ENCODE peak calls at places on chromosome 10, in five cellular contexts. S is heart right ventricle; O is cardiac muscle cell; R is CD4-positive, alpha-beta T cell; W is sigmoid colon. Q is an unnamed sample.

GRCh38 chr10:67790534-67791408 is 47.2 kb downstream of the DNAJC12 start:
- DNase-seq in S (no peak), O (peak; percentile 89), R (no peak), W (no peak), Q (no peak)

GRCh38 chr10:112363696-112364688 is 9.9 kb upstream of the ACSL5 start:
- DNase-seq in S (no peak), O (no peak), R (no peak), W (no peak), Q (no peak)

GRCh38 chr10:931326-932318 is at the start of gene LARP4B:
- DNase-seq in S (peak; percentile 96), O (peak; percentile 99), R (peak; percentile 93), W (peak; percentile 98), Q (peak; percentile 97)

GRCh38 chr10:27433976-27434375 is 70.1 kb upstream of the RAB18 start:
- DNase-seq in S (no peak), O (no peak), R (no peak), W (no peak), Q (no peak)

GRCh38 chr10:129056734-129057689 is 410.0 kb upstream of the MGMT start:
- DNase-seq in S (no peak), O (no peak), R (no peak), W (no peak), Q (no peak)

GRCh38 chr10:50674469-50675254 is 50.9 kb upstream of the SGMS1 start:
- DNase-seq in S (no peak), O (no peak), R (no peak), W (no peak), Q (no peak)

GRCh38 chr10:101066146-101066889 is 4.5 kb downstream of the KAZALD1 start:
- DNase-seq in S (peak; percentile 88), O (peak; percentile 60), R (peak; percentile 20), W (peak; percentile 82), Q (peak; percentile 77)

GRCh38 chr10:100993986-100994708 is 5.5 kb upstream of the LZTS2 start:
- DNase-seq in S (no peak), O (peak; percentile 55), R (no peak), W (peak; percentile 66), Q (no peak)

DNA sequence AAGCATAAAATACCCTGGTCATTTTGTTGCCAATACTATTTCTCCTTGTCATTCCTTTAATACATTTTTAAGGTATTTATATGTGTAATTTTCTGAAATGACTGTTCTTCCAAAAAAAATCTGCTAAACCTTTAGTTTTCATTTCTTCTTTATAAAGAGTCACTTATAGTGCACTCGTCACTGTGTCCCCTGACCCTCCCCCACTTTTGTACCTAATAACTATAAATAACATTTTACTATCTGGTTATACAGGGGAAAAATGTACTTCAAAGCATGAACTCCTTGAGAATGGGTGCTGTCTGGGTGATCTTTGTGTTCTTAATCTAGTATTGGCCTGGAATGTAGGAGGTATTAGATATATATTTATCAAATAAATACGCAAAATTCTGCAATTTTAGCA is 31.1 kb downstream of the RTKN2 start:
- DNase-seq in S (no peak), O (no peak), R (no peak), W (no peak), Q (no peak)
- H3K27ac ChIP-seq in S (no peak overlapping the region), O (no peak overlapping the region), R (no peak overlapping the region), W (no peak overlapping the region), Q (no peak overlapping the region)

GRCh38 chr10:33107953-33108352 is 149.9 kb upstream of the ITGB1 start:
- DNase-seq in S (no peak), O (no peak), R (no peak), W (no peak), Q (no peak)

GRCh38 chr10:33106767-33107166 is 148.7 kb upstream of the ITGB1 start:
- DNase-seq in S (no peak), O (no peak), R (no peak), W (no peak), Q (no peak)

GRCh38 chr10:33109384-33109783 is 151.4 kb upstream of the ITGB1 start:
- DNase-seq in S (no peak), O (no peak), R (no peak), W (no peak), Q (no peak)

GRCh38 chr10:33111652-33112051 is 153.6 kb upstream of the ITGB1 start:
- DNase-seq in S (no peak), O (no peak), R (no peak), W (no peak), Q (no peak)

GRCh38 chr10:33109788-33110469 is 151.9 kb upstream of the ITGB1 start:
- DNase-seq in S (no peak), O (no peak), R (no peak), W (no peak), Q (no peak)
- H3K27ac ChIP-seq in S (peak overlapping the region; percentile 65), O (no peak overlapping the region), R (peak overlapping the region; percentile 48), W (no peak overlapping the region), Q (no peak overlapping the region)

GRCh38 chr10:102492983-102493382 is 9.5 kb downstream of the ACTR1A start:
- DNase-seq in S (no peak), O (peak; percentile 32), R (no peak), W (peak; percentile 91), Q (peak; percentile 70)

GRCh38 chr10:102497545-102497944 is 5.0 kb downstream of the ACTR1A start:
- DNase-seq in S (no peak), O (no peak), R (no peak), W (no peak), Q (no peak)

GRCh38 chr10:102492344-102492939 is 10.1 kb downstream of the ACTR1A start:
- DNase-seq in S (no peak), O (no peak), R (no peak), W (no peak), Q (no peak)

GRCh38 chr10:102491136-102491535 is 11.4 kb downstream of the ACTR1A start:
- DNase-seq in S (no peak), O (no peak), R (no peak), W (no peak), Q (no peak)

DNA sequence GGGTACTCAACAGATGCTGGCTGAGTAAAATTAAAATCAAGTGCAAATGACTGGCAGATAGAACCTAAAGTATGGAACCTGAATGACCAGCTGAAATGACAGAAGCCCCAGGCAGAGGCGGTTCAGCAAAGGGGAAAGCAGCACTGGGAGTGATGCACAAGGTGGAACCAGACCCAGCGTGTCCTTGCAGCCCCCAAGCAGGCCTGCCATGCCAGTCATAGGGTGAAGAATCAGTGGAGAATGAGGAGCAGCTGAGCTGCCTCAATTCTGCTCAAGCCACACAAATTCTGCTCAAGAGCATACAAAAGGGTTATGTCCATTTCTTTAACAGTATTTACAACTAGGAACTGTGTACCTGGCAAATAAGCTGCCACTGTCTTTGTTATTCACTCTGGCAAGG is 8.7 kb downstream of the ACTR1A start:
- DNase-seq in S (no peak), O (no peak), R (no peak), W (no peak), Q (no peak)
- H3K27ac ChIP-seq in S (peak overlapping the region; percentile 61), O (no peak overlapping the region), R (no peak overlapping the region), W (peak overlapping the region; percentile 79), Q (no peak overlapping the region)

GRCh38 chr10:102401735-102402511 is 6.4 kb downstream of the NFKB2 start:
- DNase-seq in S (no peak), O (no peak), R (no peak), W (peak; percentile 89), Q (no peak)
- H3K27ac ChIP-seq in S (no peak overlapping the region), O (no peak overlapping the region), R (no peak overlapping the region), W (peak overlapping the region; percentile 98), Q (no peak overlapping the region)

GRCh38 chr10:81865581-81865980 is 9.4 kb upstream of the NRG3 start:
- DNase-seq in S (no peak), O (peak; percentile 54), R (no peak), W (no peak), Q (no peak)

GRCh38 chr10:81866753-81867152 is 8.2 kb upstream of the NRG3 start:
- DNase-seq in S (peak; percentile 16), O (peak; percentile 66), R (no peak), W (no peak), Q (no peak)

GRCh38 chr10:81862596-81862995 is 12.4 kb upstream of the NRG3 start:
- DNase-seq in S (no peak), O (no peak), R (no peak), W (no peak), Q (no peak)

DNA sequence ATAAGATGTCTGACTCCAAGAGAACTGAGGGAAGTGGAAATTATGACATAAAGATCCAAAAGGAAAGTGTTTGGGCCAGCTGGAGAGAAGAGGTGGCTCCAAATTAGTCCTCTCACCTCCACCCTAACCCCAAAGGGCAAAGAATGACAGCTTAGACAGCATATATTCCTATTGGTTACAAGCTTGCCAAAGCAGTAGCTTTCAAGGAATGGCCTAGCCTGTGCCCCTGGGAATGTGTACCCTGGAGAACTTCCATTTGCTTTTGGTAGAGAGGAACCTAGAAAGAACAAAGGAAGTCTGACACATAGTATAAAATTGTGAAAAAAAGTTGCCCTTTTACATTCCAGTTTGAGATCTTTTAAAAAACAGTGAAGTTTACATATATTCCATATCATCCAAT is 11.2 kb upstream of the NRG3 start:
- DNase-seq in S (no peak), O (peak; percentile 13), R (no peak), W (no peak), Q (no peak)
- H3K27ac ChIP-seq in S (no peak overlapping the region), O (no peak overlapping the region), R (no peak overlapping the region), W (no peak overlapping the region), Q (no peak overlapping the region)

GRCh38 chr10:70364772-70365091 is 17.7 kb downstream of the LRRC20 start:
- DNase-seq in S (no peak), O (no peak), R (no peak), W (no peak), Q (no peak)
- H3K27ac ChIP-seq in S (no peak overlapping the region), O (no peak overlapping the region), R (no peak overlapping the region), W (peak overlapping the region; percentile 85), Q (no peak overlapping the region)

GRCh38 chr10:78258303-78259030 is 224.8 kb downstream of the RPS24 start:
- DNase-seq in S (no peak), O (no peak), R (no peak), W (no peak), Q (no peak)

GRCh38 chr10:78253072-78253853 is 219.6 kb downstream of the RPS24 start:
- DNase-seq in S (no peak), O (no peak), R (no peak), W (no peak), Q (no peak)

GRCh38 chr10:78255796-78256638 is 222.4 kb downstream of the RPS24 start:
- DNase-seq in S (peak; percentile 21), O (peak; percentile 96), R (no peak), W (peak; percentile 84), Q (peak; percentile 58)

GRCh38 chr10:78254013-78254412 is 220.3 kb downstream of the RPS24 start:
- DNase-seq in S (no peak), O (no peak), R (no peak), W (no peak), Q (no peak)

GRCh38 chr10:78255214-78255613 is 221.6 kb downstream of the RPS24 start:
- DNase-seq in S (no peak), O (no peak), R (no peak), W (no peak), Q (no peak)
- H3K27ac ChIP-seq in S (no peak overlapping the region), O (peak overlapping the region; percentile 73), R (no peak overlapping the region), W (peak overlapping the region; percentile 76), Q (no peak overlapping the region)